ENCODE peak calls at places on chromosomes 11 and 22, in six cellular contexts. F, P, X, L, R and H are unnamed samples.

GRCh38 chr11:28384418-28384817 is 276.2 kb downstream of the METTL15 start:
- DNase-seq in F (no peak), P (no peak), X (no peak), L (peak), R (no peak), H (peak)

GRCh38 chr11:76276046-76276772 is 69.9 kb upstream of the WNT11 start:
- DNase-seq in F (no peak), P (no peak), X (no peak), L (no peak), R (no peak), H (no peak)

GRCh38 chr11:76233936-76234703 is 27.8 kb upstream of the WNT11 start:
- DNase-seq in F (peak), P (no peak), X (peak), L (no peak), R (peak), H (no peak)

GRCh38 chr11:35553831-35554230 is 28.4 kb upstream of the PAMR1 start:
- DNase-seq in F (no peak), P (no peak), X (no peak), L (peak), R (no peak), H (peak)

GRCh38 chr22:46894081-46894671 is 131.7 kb downstream of the TBC1D22A start:
- DNase-seq in F (no peak), P (no peak), X (no peak), L (no peak), R (no peak), H (no peak)

GRCh38 chr11:77789731-77790476 is 30.6 kb downstream of the RSF1 start:
- DNase-seq in F (no peak), P (no peak), X (no peak), L (no peak), R (no peak), H (no peak)

GRCh38 chr11:59259867-59260475 is 47.2 kb upstream of the MPEG1 start:
- DNase-seq in F (no peak), P (no peak), X (no peak), L (no peak), R (no peak), H (no peak)

GRCh38 chr11:21142007-21142406 is 472.6 kb downstream of the NELL1 start:
- DNase-seq in F (no peak), P (no peak), X (no peak), L (no peak), R (no peak), H (no peak)

GRCh38 chr22:23526588-23527315 is 53.3 kb downstream of the IGLL1 start:
- DNase-seq in F (no peak), P (no peak), X (no peak), L (no peak), R (no peak), H (no peak)

GRCh38 chr11:98679673-98680072 is 341.1 kb upstream of the CNTN5 start:
- DNase-seq in F (no peak), P (no peak), X (no peak), L (no peak), R (no peak), H (no peak)

GRCh38 chr22:45818130-45819085 is 146.8 kb downstream of the ATXN10 start:
- DNase-seq in F (no peak), P (no peak), X (no peak), L (no peak), R (no peak), H (no peak)

GRCh38 chr11:14109742-14110141 is 147.2 kb downstream of the SPON1 start:
- DNase-seq in F (no peak), P (no peak), X (no peak), L (no peak), R (no peak), H (no peak)

GRCh38 chr22:45010532-45010900 is 711 bp upstream of the PHF21B start:
- DNase-seq in F (no peak), P (peak), X (no peak), L (no peak), R (no peak), H (no peak)

GRCh38 chr22:23402275-23403151 is 177.6 kb downstream of the IGLL1 start:
- DNase-seq in F (peak), P (no peak), X (peak), L (peak), R (peak), H (no peak)

GRCh38 chr11:62539238-62539925 is 7.2 kb downstream of the AHNAK start:
- DNase-seq in F (no peak), P (peak), X (peak), L (peak), R (no peak), H (peak)

GRCh38 chr11:34339149-34340064 is 18.4 kb downstream of the ABTB2 start:
- DNase-seq in F (no peak), P (no peak), X (no peak), L (no peak), R (peak), H (no peak)

GRCh38 chr22:48433647-48434046 is 1394.0 kb downstream of the BRD1 start:
- DNase-seq in F (no peak), P (no peak), X (no peak), L (no peak), R (no peak), H (no peak)

GRCh38 chr22:38172016-38172431 is 9.6 kb downstream of the PLA2G6 start:
- DNase-seq in F (no peak), P (no peak), X (no peak), L (no peak), R (no peak), H (no peak)

GRCh38 chr11:289706-290620 is 1.0 kb downstream of the PGGHG start:
- DNase-seq in F (no peak), P (no peak), X (peak), L (no peak), R (no peak), H (no peak)

GRCh38 chr22:47328550-47329243 is 566.2 kb downstream of the TBC1D22A start:
- DNase-seq in F (no peak), P (no peak), X (no peak), L (peak), R (no peak), H (peak)

GRCh38 chr22:38756631-38757463 is 1.0 kb upstream of the SUN2 start:
- DNase-seq in F (no peak), P (peak), X (peak), L (no peak), R (no peak), H (no peak)

GRCh38 chr11:123231777-123232176 is 36.7 kb upstream of the CLMP start:
- DNase-seq in F (no peak), P (no peak), X (no peak), L (no peak), R (no peak), H (no peak)

GRCh38 chr22:31923761-31924160 is 20.6 kb upstream of the YWHAH start:
- DNase-seq in F (no peak), P (no peak), X (no peak), L (no peak), R (no peak), H (no peak)

GRCh38 chr22:50008151-50009040 is 4.2 kb downstream of the IL17REL start:
- DNase-seq in F (no peak), P (peak), X (no peak), L (no peak), R (no peak), H (no peak)

GRCh38 chr11:77630311-77630710 is 7.3 kb downstream of the CLNS1A start:
- DNase-seq in F (no peak), P (no peak), X (no peak), L (no peak), R (no peak), H (no peak)

GRCh38 chr22:39129081-39129480 is 23.4 kb downstream of the CBX7 start:
- DNase-seq in F (no peak), P (no peak), X (no peak), L (no peak), R (no peak), H (no peak)

GRCh38 chr11:116553482-116553881 is 219.3 kb downstream of the BUD13 start:
- DNase-seq in F (no peak), P (no peak), X (no peak), L (no peak), R (no peak), H (no peak)

GRCh38 chr11:57804466-57804865 is 42.9 kb downstream of the CTNND1 start:
- DNase-seq in F (no peak), P (no peak), X (no peak), L (no peak), R (no peak), H (no peak)

GRCh38 chr11:124746621-124747243 is 5.3 kb downstream of the VSIG2 start:
- DNase-seq in F (peak), P (peak), X (peak), L (no peak), R (peak), H (peak)

GRCh38 chr11:118314985-118315384 is 10.5 kb downstream of the CD3E start:
- DNase-seq in F (no peak), P (no peak), X (no peak), L (no peak), R (no peak), H (no peak)

GRCh38 chr11:47768090-47768620 is 1.0 kb upstream of the FNBP4 start:
- DNase-seq in F (no peak), P (peak), X (peak), L (peak), R (no peak), H (peak)

GRCh38 chr11:60161766-60162165 is 21.1 kb downstream of the MS4A6A start:
- DNase-seq in F (no peak), P (no peak), X (no peak), L (no peak), R (no peak), H (no peak)

GRCh38 chr11:114291381-114291780 is 4.8 kb upstream of the NNMT start:
- DNase-seq in F (no peak), P (no peak), X (no peak), L (peak), R (no peak), H (peak)

GRCh38 chr11:8066036-8066910 is 14.7 kb upstream of the TUB start:
- DNase-seq in F (no peak), P (no peak), X (no peak), L (no peak), R (no peak), H (no peak)

GRCh38 chr11:46363031-46363407 is 15.8 kb downstream of the DGKZ start:
- DNase-seq in F (no peak), P (no peak), X (no peak), L (peak), R (no peak), H (peak)

GRCh38 chr11:12179521-12179920 is 69.1 kb downstream of the MICAL2 start:
- DNase-seq in F (no peak), P (peak), X (no peak), L (no peak), R (no peak), H (peak)

GRCh38 chr11:129536338-129536737 is 160.7 kb downstream of the BARX2 start:
- DNase-seq in F (no peak), P (no peak), X (no peak), L (no peak), R (no peak), H (no peak)

GRCh38 chr22:48699531-48699930 is 1128.1 kb downstream of the BRD1 start:
- DNase-seq in F (no peak), P (no peak), X (no peak), L (no peak), R (no peak), H (no peak)